ENCODE peak calls at places on chromosomes 5 and 9, in eight cellular contexts. L, E, Z, R, A, J, W and C are unnamed samples.
A peak's percentile ranks its signal among the peaks of the same experiment; 100 is the strongest.

GRCh38 chr5:14179446-14179845 is 36.3 kb downstream of the TRIO start:
- DNase-seq in J (no peak), Z (no peak), W (no peak), L (no peak), E (no peak), R (no peak), A (no peak), C (no peak)

GRCh38 chr5:52822437-52822836 is 34.7 kb downstream of the ITGA1 start:
- DNase-seq in R (peak; percentile 75), L (no peak), E (peak; percentile 57), J (no peak), A (no peak), W (no peak), Z (peak; percentile 31), C (peak; percentile 81)

GRCh38 chr9:36625006-36625600 is 52.4 kb downstream of the MELK start:
- DNase-seq in W (no peak), L (no peak), Z (peak; percentile 23), A (no peak), J (no peak), R (peak; percentile 69), E (no peak), C (no peak)

GRCh38 chr5:56075361-56075760 is 80.6 kb upstream of the IL6ST start:
- DNase-seq in J (no peak), L (no peak), W (no peak), E (no peak), R (no peak), A (no peak), Z (peak; percentile 74), C (no peak)

GRCh38 chr9:23587903-23588302 is 238.1 kb downstream of the ELAVL2 start:
- DNase-seq in Z (no peak), J (no peak), L (peak; percentile 45), W (no peak), A (no peak), R (no peak), E (no peak), C (no peak)

GRCh38 chr9:125524522-125524921 is 182.5 kb downstream of the MAPKAP1 start:
- DNase-seq in E (no peak), R (no peak), L (peak; percentile 85), W (no peak), A (no peak), Z (no peak), J (no peak), C (no peak)

GRCh38 chr9:95197692-95198271 is 119.7 kb downstream of the FANCC start:
- DNase-seq in J (no peak), R (peak; percentile 77), Z (no peak), E (no peak), L (no peak), W (peak; percentile 17), A (no peak), C (no peak)

GRCh38 chr9:94666364-94667099 is 27.2 kb upstream of the FBP1 start:
- DNase-seq in E (no peak), W (no peak), A (no peak), Z (no peak), J (peak; percentile 65), R (no peak), L (no peak), C (no peak)

GRCh38 chr5:172795401-172795977 is 24.5 kb upstream of the DUSP1 start:
- DNase-seq in J (peak; percentile 70), W (no peak), L (no peak), E (peak; percentile 83), R (peak; percentile 99), Z (peak; percentile 95), A (no peak), C (peak; percentile 100)

GRCh38 chr5:161096006-161096405 is 244.0 kb upstream of the ATP10B start:
- DNase-seq in L (no peak), W (no peak), E (no peak), A (no peak), R (no peak), J (no peak), Z (no peak), C (no peak)

GRCh38 chr9:84894859-84895258 is 225.3 kb downstream of the NTRK2 start:
- DNase-seq in W (no peak), J (no peak), Z (no peak), R (no peak), A (no peak), E (no peak), L (no peak), C (no peak)

GRCh38 chr5:62692946-62693713 is 114.5 kb downstream of the LRRC70 start:
- DNase-seq in R (no peak), J (no peak), L (no peak), E (no peak), Z (no peak), W (no peak), A (no peak), C (no peak)

GRCh38 chr9:111287127-111287526 is 42.9 kb downstream of the OR2K2 start:
- DNase-seq in W (no peak), Z (no peak), L (no peak), R (no peak), J (no peak), E (no peak), A (no peak), C (no peak)

GRCh38 chr9:110748251-110748893 is 79.8 kb downstream of the MUSK start:
- DNase-seq in A (no peak), R (no peak), L (no peak), E (no peak), Z (no peak), W (peak; percentile 58), J (no peak), C (no peak)

GRCh38 chr5:112830378-112830777 is 30.7 kb upstream of the SRP19 start:
- DNase-seq in Z (no peak), W (no peak), L (no peak), R (no peak), J (no peak), E (no peak), A (no peak), C (no peak)

GRCh38 chr5:172106511-172107356 is 81.3 kb downstream of the STK10 start:
- DNase-seq in E (peak; percentile 75), J (peak; percentile 78), L (peak; percentile 70), Z (peak; percentile 72), W (no peak), A (peak; percentile 86), R (peak; percentile 76), C (no peak)

GRCh38 chr9:5185220-5185840 is at the start of gene INSL6:
- DNase-seq in Z (no peak), E (no peak), L (peak; percentile 35), A (no peak), J (no peak), R (no peak), W (no peak), C (no peak)

GRCh38 chr5:174376056-174376455 is 330.6 kb downstream of the NSG2 start:
- DNase-seq in A (no peak), W (no peak), J (no peak), E (no peak), Z (no peak), L (no peak), R (no peak), C (no peak)

GRCh38 chr9:121350993-121351561 is 19.0 kb downstream of the STOM start:
- DNase-seq in A (peak; percentile 49), Z (peak; percentile 82), L (no peak), E (no peak), J (no peak), W (no peak), R (peak; percentile 95), C (no peak)

GRCh38 chr5:17415282-17415681 is 82.7 kb upstream of the TAF11L2 start:
- DNase-seq in E (no peak), Z (no peak), J (no peak), A (no peak), L (peak; percentile 70), W (no peak), R (no peak), C (no peak)

GRCh38 chr5:375921-376871 is 54.7 kb downstream of the AHRR start:
- DNase-seq in W (no peak), J (peak; percentile 47), A (peak; percentile 27), E (peak; percentile 62), Z (no peak), R (peak; percentile 61), L (peak; percentile 21), C (peak; percentile 64)

GRCh38 chr5:134578578-134579283 is 53.3 kb downstream of the JADE2 start:
- DNase-seq in L (no peak), W (no peak), R (no peak), A (peak; percentile 14), E (no peak), Z (no peak), J (no peak), C (no peak)

GRCh38 chr9:78273761-78274160 is 23.2 kb upstream of the PSAT1 start:
- DNase-seq in W (no peak), E (no peak), L (no peak), R (no peak), A (no peak), J (no peak), Z (no peak), C (no peak)

DNA sequence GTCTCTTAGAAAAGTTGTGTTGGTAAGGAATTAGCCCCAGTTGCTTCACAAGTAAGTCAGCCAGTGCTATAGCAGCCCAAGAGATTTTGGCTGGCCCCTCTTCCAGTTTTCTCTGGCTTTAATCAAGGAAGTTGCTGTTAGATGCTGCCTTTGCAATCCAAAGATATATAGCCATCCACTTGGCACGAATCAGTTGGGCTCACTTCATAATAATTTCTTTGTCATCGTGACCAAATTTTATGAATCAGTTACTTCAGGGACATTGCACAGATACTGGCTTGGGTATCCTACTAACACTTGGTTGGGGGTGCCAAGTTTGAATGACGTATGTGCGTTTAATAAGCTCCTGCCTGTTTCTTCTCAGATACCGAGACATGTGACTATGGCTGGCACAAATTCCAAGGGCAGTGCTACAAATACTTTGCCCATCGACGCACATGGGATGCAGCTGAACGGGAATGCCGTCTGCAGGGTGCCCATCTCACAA is 81.5 kb downstream of the VCAN start:
- DNase-seq in W (no peak), L (no peak), A (no peak), E (no peak), Z (no peak), R (peak; percentile 92), J (no peak), C (peak; percentile 81)
- H3K27ac ChIP-seq in W (no peak overlapping the region), L (no peak overlapping the region), A (peak overlapping the region; percentile 89), E (no peak overlapping the region), Z (no peak overlapping the region), R (peak overlapping the region; percentile 75), J (no peak overlapping the region), C (peak overlapping the region; percentile 2)

GRCh38 chr5:150051657-150052195 is 34.6 kb downstream of the CSF1R start:
- DNase-seq in A (no peak), W (no peak), R (peak; percentile 55), Z (no peak), L (no peak), J (peak; percentile 39), E (no peak), C (peak; percentile 50)
- H3K27ac ChIP-seq in A (peak overlapping the region; percentile 65), W (no peak overlapping the region), R (no peak overlapping the region), Z (no peak overlapping the region), L (no peak overlapping the region), J (no peak overlapping the region), E (no peak overlapping the region), C (no peak overlapping the region)

DNA sequence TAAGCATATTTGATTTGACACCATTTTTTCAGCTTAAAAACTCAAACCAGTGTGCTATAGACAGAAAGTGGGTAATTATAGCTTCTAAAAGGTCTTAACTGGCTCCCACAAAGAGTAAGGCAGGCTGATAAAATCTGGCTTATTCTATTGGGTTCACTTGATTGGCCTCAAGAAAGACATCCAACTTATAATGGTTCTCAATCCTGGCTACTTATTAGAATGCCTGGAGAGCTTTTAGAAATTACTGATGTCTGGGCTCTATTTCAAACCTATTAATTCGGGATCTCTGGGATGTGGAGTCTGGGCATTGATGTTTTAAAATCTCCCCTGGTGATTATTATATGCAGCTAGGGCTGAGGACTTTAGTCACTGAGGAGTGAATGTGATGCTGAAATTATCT is 188.0 kb downstream of the TARS1 start:
- DNase-seq in Z (no peak), A (no peak), J (no peak), E (no peak), R (no peak), L (no peak), W (no peak), C (no peak)
- H3K27ac ChIP-seq in Z (no peak overlapping the region), A (no peak overlapping the region), J (no peak overlapping the region), E (no peak overlapping the region), R (no peak overlapping the region), L (no peak overlapping the region), W (no peak overlapping the region), C (no peak overlapping the region)

GRCh38 chr5:153490124-153491085 is at the start of gene GRIA1:
- DNase-seq in E (no peak), L (peak; percentile 64), A (peak; percentile 15), Z (no peak), W (no peak), J (no peak), R (no peak), C (no peak)
- H3K27ac ChIP-seq in E (no peak within 1 kb of the TSS), L (no peak within 1 kb of the TSS), A (no peak within 1 kb of the TSS), Z (no peak within 1 kb of the TSS), W (no peak within 1 kb of the TSS), J (no peak within 1 kb of the TSS), R (no peak within 1 kb of the TSS), C (no peak within 1 kb of the TSS)